ENCODE peak calls at places on chromosome 22, in five cellular contexts. R is colonic mucosa, Y is upper lobe of right lung, Q is epithelial cell of esophagus, D is iPS DF 6.9. A is an unnamed sample.

GRCh38 chr22:24105661-24106060 is 75.6 kb upstream of the SUSD2 start:
- DNase-seq in R (no peak), Y (no peak), Q (no peak), D (no peak), A (no peak)

GRCh38 chr22:45503816-45504702 is 1.4 kb downstream of the FBLN1 start:
- DNase-seq in R (no peak), Y (no peak), Q (no peak), D (peak), A (no peak)

GRCh38 chr22:50201191-50202129 is 649 bp downstream of the SELENOO start:
- DNase-seq in R (peak), Y (no peak), Q (peak), D (no peak), A (no peak)

GRCh38 chr22:41902932-41903421 is 11.9 kb downstream of the SHISA8 start:
- DNase-seq in R (no peak), Y (no peak), Q (no peak), D (no peak), A (peak)

GRCh38 chr22:50602338-50602700 is 1.7 kb downstream of the MAPK8IP2 start:
- DNase-seq in R (no peak), Y (no peak), Q (no peak), D (no peak), A (no peak)

GRCh38 chr22:22558972-22559603 is at the start of gene PRAME:
- DNase-seq in R (peak), Y (peak), Q (no peak), D (peak), A (peak)

GRCh38 chr22:36302439-36303114 is 49.6 kb downstream of the APOL1 start:
- DNase-seq in R (no peak), Y (no peak), Q (no peak), D (no peak), A (no peak)

GRCh38 chr22:22452211-22452610 is 56.3 kb downstream of the ZNF280B start:
- DNase-seq in R (no peak), Y (no peak), Q (no peak), D (no peak), A (no peak)

GRCh38 chr22:28570697-28571373 is 108.8 kb downstream of the TTC28 start:
- DNase-seq in R (no peak), Y (no peak), Q (no peak), D (no peak), A (peak)

GRCh38 chr22:45262931-45263789 is 21.6 kb upstream of the UPK3A start:
- DNase-seq in R (no peak), Y (no peak), Q (no peak), D (no peak), A (no peak)

GRCh38 chr22:43342347-43343261 is 568 bp downstream of the SCUBE1 start:
- DNase-seq in R (no peak), Y (no peak), Q (no peak), D (no peak), A (no peak)
- H3K4me3 ChIP-seq in R (peak), Y (peak), Q (no peak), D (peak), A (no peak)

DNA sequence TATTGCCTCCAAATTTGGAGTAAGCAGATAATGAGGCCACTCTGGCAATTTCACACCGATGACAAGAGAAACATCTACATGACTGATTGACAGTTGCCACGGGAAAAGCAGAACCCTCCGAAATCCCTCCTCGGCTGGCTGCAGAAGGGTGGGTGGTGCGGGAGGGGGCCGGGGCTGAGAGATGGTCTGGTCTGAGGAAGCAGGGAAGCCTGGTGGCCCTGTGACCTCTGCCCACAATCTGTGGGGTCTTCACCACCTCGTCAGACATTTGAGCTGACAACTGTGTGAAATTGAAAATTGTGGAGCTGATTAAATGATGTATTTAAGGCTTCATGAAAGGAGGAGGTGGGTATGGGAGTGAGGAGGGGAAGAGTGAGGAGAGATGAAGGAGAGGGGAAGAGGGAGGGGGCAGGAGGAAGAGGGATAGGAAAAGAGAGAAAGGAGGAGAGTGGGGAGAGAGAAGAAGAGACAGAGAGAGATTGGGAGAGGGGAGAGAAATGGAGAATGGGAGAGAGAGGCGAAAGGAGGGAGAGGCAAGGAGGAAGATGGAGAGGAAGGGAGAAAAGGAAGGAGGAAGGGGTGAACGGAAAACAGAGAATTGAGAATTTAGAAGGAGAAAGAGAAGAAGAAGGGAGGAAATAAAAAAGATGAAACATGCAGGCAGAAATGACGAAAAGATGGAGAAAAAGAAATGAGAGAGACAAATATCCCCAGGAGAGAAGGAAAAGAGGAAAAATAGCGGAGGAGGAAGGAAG is 503.0 kb downstream of the MN1 start:
- DNase-seq in R (no peak), Y (no peak), Q (no peak), D (no peak), A (no peak)
- H3K4me3 ChIP-seq in R (no peak), Y (no peak), Q (no peak), D (no peak), A (no peak)

DNA sequence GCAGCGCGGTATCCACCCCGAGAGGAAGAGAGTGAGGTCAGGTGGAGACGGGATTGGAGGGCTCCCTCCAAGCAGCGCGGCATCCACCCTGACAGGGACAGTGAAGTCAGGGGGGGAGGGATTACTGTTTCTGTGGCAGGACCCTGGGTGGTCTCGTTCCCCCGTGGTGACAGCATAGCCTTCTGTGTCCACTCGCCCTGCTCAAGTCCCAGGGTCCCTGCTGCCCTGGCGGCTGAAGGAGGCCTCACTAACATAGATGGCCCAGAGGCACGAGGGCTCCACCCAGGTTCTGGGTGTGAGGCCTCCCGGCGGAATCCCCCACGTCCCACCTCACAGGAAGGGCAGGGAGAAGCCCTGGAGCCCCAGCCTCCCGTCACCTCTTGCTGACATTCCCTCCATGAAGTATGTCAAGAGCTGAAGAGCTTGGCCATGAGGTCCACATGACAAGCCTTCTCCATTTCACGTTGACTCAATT is 636.1 kb downstream of the BRD1 start:
- DNase-seq in R (no peak), Y (no peak), Q (no peak), D (no peak), A (no peak)
- H3K4me3 ChIP-seq in R (no peak), Y (no peak), Q (no peak), D (no peak), A (no peak)

DNA sequence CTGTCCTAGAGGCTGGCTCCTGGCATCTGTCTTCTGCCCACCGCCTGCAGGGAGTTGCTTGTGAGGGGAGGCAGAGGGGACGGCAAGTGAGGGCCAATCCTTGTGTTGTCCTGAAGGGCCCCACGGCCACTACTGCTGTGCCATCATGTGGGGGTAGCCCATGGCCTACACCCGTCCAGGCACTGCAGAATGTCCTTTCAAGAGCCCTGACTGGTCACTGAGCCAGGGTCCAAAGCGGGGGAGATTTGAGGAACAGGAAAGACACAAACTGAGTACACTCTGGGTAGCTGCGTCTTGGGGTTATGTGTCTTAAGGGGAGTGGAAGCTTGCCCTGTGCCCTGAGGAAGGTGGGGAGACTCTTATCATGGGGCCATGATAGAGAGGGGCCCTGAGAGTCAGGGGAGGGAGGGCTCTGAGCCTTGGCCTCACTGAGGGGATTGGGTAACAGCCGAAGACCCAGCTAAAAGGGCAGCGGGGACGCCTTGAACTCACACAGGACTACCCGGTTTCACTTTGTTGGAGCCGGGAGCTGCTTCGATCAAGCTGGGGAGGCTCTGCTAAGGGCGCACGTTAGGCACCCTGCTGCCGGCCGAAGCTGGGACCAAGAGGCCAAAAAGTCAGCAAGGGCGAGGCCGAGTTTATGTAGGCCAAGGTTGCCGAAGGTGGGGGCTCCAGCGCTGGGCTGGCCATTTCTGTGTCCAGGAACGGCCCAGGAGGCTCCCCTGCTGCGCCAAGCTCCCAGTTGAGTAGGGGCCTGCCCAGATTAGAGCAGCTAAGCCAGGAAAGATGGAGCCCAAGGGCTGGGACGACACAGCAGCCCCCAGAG is 1.9 kb downstream of the TBX1 start:
- DNase-seq in R (no peak), Y (no peak), Q (peak), D (no peak), A (no peak)
- H3K4me3 ChIP-seq in R (no peak), Y (no peak), Q (peak), D (no peak), A (peak)